ENCODE peak calls at places on chromosome 5, in nine cellular contexts. L is PC-3; T is CD8-positive, alpha-beta T cell; K is nephron progenitor cell; G is HL-60; F is astrocyte of the spinal cord; B is psoas muscle; J is neural crest cell; M is spleen. Y is an unnamed sample.

GRCh38 chr5:16005210-16005609 is 174.4 kb downstream of the MARCHF11 start:
- DNase-seq in G (no peak), B (no peak), L (no peak), F (no peak), T (no peak), M (no peak), K (no peak), J (no peak), Y (no peak)

GRCh38 chr5:100777680-100778281 is 125.3 kb downstream of the ST8SIA4 start:
- DNase-seq in T (no peak), B (no peak), J (no peak), F (peak), L (peak), K (no peak), G (peak), M (no peak), Y (no peak)

GRCh38 chr5:34467436-34467835 is 188.7 kb upstream of the RAI14 start:
- DNase-seq in F (no peak), M (no peak), K (no peak), B (no peak), J (no peak), L (no peak), T (no peak), G (no peak), Y (no peak)

GRCh38 chr5:150753863-150754262 is 5.0 kb downstream of the DCTN4 start:
- DNase-seq in M (no peak), G (no peak), K (no peak), T (no peak), L (no peak), J (no peak), F (no peak), B (no peak), Y (no peak)

GRCh38 chr5:137158691-137159090 is 340.4 kb downstream of the SPOCK1 start:
- DNase-seq in F (no peak), L (no peak), K (no peak), B (no peak), J (no peak), M (no peak), G (no peak), T (no peak), Y (no peak)

GRCh38 chr5:132237670-132238069 is 10.0 kb upstream of the P4HA2 start:
- DNase-seq in J (no peak), K (no peak), M (peak), T (no peak), F (no peak), L (no peak), G (no peak), B (no peak), Y (no peak)

GRCh38 chr5:74916831-74917710 is 50.9 kb upstream of the FAM169A start:
- DNase-seq in G (no peak), B (no peak), K (no peak), T (no peak), J (no peak), L (peak), M (no peak), F (peak), Y (no peak)

GRCh38 chr5:168874713-168875380 is 295.7 kb upstream of the PANK3 start:
- DNase-seq in M (no peak), B (no peak), K (no peak), G (no peak), T (no peak), F (no peak), J (peak), L (peak), Y (no peak)

GRCh38 chr5:107653685-107654084 is 17.1 kb downstream of the EFNA5 start:
- DNase-seq in F (no peak), K (no peak), G (no peak), J (no peak), T (no peak), B (no peak), L (no peak), M (no peak), Y (no peak)

GRCh38 chr5:57028166-57028565 is 76.2 kb upstream of the MIER3 start:
- DNase-seq in G (no peak), J (no peak), T (no peak), M (no peak), F (no peak), K (no peak), B (no peak), L (no peak), Y (no peak)

GRCh38 chr5:147639303-147639702 is 129.4 kb upstream of the DPYSL3 start:
- DNase-seq in K (no peak), J (no peak), B (no peak), L (no peak), T (no peak), G (no peak), M (no peak), F (no peak), Y (no peak)

GRCh38 chr5:147633173-147633572 is 123.3 kb upstream of the DPYSL3 start:
- DNase-seq in B (no peak), M (no peak), K (no peak), L (no peak), T (no peak), F (no peak), G (no peak), J (no peak), Y (no peak)

GRCh38 chr5:147636585-147636984 is 126.7 kb upstream of the DPYSL3 start:
- DNase-seq in K (no peak), J (no peak), T (no peak), B (no peak), M (no peak), F (no peak), L (no peak), G (no peak), Y (no peak)

GRCh38 chr5:147631428-147631985 is 121.6 kb upstream of the DPYSL3 start:
- DNase-seq in J (no peak), L (no peak), K (no peak), G (no peak), M (no peak), F (no peak), T (no peak), B (no peak), Y (no peak)

GRCh38 chr5:147635882-147636531 is 126.1 kb upstream of the DPYSL3 start:
- DNase-seq in J (no peak), T (no peak), F (no peak), B (no peak), L (no peak), G (no peak), M (no peak), K (no peak), Y (no peak)
- TF ChIP-seq CTCF in J (no peak), T (no peak), F (no peak), B (no peak), L (no peak), G (no peak), M (no peak), K (no peak), Y (no peak)

GRCh38 chr5:97087138-97087537 is 55.3 kb downstream of the LIX1 start:
- DNase-seq in F (no peak), G (no peak), J (no peak), K (no peak), T (no peak), L (no peak), B (no peak), M (no peak), Y (no peak)
- TF ChIP-seq CTCF in F (no peak), G (no peak), J (no peak), K (no peak), T (no peak), L (no peak), B (no peak), M (no peak), Y (no peak)

DNA sequence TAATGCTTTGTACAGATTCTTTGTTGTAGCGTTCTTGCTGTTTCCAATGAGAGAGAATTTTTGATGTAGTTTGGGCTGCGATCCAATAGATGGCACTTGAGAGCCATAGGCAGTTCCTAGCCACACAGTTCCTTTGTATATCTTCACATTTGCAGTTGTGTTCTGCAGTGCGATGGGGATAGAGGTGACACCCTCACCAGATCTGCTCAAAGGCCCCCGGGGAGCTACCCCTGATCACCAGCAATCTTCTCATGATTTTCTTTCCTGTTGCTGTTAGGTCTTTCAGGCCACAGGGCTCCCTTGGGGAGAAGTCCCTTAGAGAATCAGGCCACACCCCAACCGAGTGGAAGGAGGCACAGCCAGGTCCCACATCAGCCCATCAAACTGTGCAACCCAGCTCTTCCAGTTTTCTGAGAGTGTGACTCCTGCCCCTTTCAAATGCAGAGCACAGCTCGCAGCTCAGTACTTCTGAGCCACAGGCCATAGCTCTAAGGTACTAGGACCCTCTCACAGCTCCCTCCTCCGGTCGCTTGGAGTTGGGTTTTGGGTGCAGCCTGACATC is 353.7 kb downstream of the SLCO4C1 start:
- DNase-seq in T (no peak), G (peak), J (peak), L (peak), F (peak), M (no peak), K (peak), B (no peak), Y (no peak)
- TF ChIP-seq CTCF in T (no peak), G (peak), J (peak), L (peak), F (peak), M (no peak), K (peak), B (no peak), Y (peak)

GRCh38 chr5:160968480-160968879 is 116.5 kb upstream of the ATP10B start:
- DNase-seq in T (no peak), B (no peak), M (no peak), L (no peak), J (no peak), K (no peak), F (no peak), G (no peak), Y (no peak)

GRCh38 chr5:160970605-160971191 is 118.7 kb upstream of the ATP10B start:
- DNase-seq in B (no peak), M (no peak), G (no peak), J (no peak), K (no peak), T (no peak), F (peak), L (no peak), Y (no peak)
- TF ChIP-seq CTCF in B (peak), M (no peak), G (no peak), J (peak), K (peak), T (no peak), F (peak), L (peak), Y (peak)

DNA sequence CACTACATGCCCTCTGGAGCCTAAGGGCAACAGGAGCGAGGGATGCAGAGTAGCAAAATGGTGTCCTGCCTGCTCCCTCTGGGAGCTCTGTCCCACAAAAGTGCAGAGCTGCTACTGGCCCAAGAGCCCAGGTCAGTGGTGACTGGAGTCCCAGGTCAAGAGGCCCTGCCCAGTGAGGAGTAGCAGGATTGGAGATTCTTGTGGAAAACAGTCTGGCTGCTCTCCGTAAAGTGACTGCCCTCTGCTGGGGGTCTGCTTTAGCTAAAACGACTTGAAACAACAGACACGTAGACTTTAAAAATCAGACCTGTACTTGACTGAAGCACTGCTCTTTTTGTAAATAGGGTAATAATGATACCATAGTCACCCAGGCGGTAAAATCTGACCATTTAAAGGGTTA is 917.0 kb downstream of the MAT2B start:
- DNase-seq in G (no peak), M (no peak), F (peak), K (peak), J (peak), L (no peak), T (no peak), B (no peak), Y (no peak)
- TF ChIP-seq CTCF in G (no peak), M (no peak), F (peak), K (peak), J (peak), L (peak), T (no peak), B (no peak), Y (no peak)

DNA sequence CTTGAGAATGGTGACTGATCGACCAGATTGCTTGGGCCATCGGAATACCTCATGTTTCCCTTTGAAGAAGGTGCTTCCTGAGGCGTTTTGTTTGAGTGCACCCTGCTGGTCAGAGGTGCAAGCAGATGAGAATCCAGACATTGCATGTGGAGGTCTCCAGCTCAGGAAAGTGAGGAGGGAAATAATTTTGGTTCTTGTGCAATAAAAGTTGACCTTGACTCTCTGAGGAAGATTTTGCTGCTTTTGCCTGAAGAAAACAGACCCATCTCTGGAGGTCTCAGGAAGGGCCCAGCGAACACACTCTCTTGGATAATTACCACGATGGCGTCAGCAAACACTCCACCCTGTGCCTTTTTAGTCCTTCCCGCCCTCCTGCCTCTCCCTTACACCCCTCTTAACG is 69.7 kb downstream of the GRAMD2B start:
- DNase-seq in F (no peak), L (peak), G (no peak), J (no peak), B (no peak), M (no peak), T (no peak), K (no peak), Y (no peak)
- TF ChIP-seq CTCF in F (peak), L (peak), G (no peak), J (peak), B (peak), M (no peak), T (no peak), K (no peak), Y (peak)

DNA sequence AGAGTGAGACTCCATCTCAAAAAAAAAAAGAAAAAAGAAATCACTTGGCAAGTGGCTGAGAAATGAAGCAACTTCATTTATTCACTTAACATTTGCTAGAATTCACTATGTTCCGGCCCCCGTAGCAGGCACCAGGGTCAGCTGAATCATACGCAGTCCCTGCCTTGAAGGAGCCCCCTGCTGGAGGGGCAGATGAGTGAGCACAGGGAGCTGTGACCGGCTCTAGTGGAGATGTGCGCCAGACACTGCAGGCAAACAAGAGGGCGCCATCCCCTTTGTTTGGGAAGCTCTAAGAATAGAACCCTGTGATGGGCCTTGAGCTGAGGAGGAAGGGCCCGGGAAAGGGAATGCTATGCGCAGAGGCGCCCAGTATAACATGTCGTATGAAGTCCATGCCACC is 20.2 kb upstream of the RPL26L1 start:
- DNase-seq in T (no peak), M (peak), G (peak), J (peak), K (no peak), F (no peak), B (no peak), L (peak), Y (no peak)
- TF ChIP-seq CTCF in T (no peak), M (no peak), G (peak), J (peak), K (peak), F (peak), B (peak), L (peak), Y (peak)

GRCh38 chr5:8686707-8687106 is 817.8 kb downstream of the MTRR start:
- DNase-seq in M (no peak), L (no peak), G (no peak), B (no peak), K (no peak), F (peak), J (no peak), T (no peak), Y (no peak)

GRCh38 chr5:8683528-8683927 is 814.6 kb downstream of the MTRR start:
- DNase-seq in K (no peak), J (no peak), B (no peak), T (no peak), F (no peak), M (no peak), L (no peak), G (no peak), Y (no peak)

GRCh38 chr5:8689773-8690172 is 820.8 kb downstream of the MTRR start:
- DNase-seq in F (no peak), L (no peak), T (no peak), J (no peak), B (no peak), K (no peak), G (no peak), M (no peak), Y (no peak)

GRCh38 chr5:8682381-8682780 is 813.4 kb downstream of the MTRR start:
- DNase-seq in M (no peak), K (no peak), G (no peak), L (no peak), F (no peak), B (no peak), J (no peak), T (no peak), Y (no peak)

DNA sequence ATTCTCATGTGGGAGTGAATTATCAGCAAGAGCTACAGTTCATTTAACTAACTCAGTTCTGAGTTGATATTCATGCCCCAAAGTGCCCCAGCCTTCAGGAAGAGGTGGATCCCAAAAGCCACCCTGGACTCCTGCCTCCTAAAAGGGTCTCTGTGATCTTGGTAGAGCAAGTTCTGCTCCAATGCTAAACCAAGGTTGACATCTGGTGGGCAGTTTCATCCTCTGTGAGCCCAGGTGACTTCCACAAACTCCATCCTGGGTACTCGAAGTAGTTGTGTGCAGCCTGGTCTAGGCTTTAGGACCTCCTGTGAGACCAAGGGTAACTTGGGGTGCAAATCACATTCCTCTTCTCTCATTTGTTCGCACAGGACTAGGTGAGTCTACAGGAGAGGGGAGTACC is 816.8 kb downstream of the MTRR start:
- DNase-seq in G (no peak), B (no peak), M (no peak), F (no peak), T (no peak), K (no peak), J (no peak), L (peak), Y (no peak)
- TF ChIP-seq CTCF in G (no peak), B (no peak), M (no peak), F (no peak), T (no peak), K (no peak), J (peak), L (peak), Y (no peak)

GRCh38 chr5:112491257-112491656 is 72.2 kb upstream of the EPB41L4A start:
- DNase-seq in K (no peak), G (no peak), J (no peak), F (no peak), L (peak), M (no peak), B (no peak), T (no peak), Y (no peak)

GRCh38 chr5:112492291-112492690 is 73.2 kb upstream of the EPB41L4A start:
- DNase-seq in G (peak), F (peak), L (peak), M (no peak), J (peak), T (no peak), K (peak), B (peak), Y (no peak)
- TF ChIP-seq CTCF in G (peak), F (peak), L (peak), M (peak), J (peak), T (peak), K (peak), B (peak), Y (peak)

Y was measured in D721Med.